ENCODE peak calls at places on chromosomes 2 and 18, in five cellular contexts. A is heart right ventricle, M is BJ, X is HCT116, W is GM12864. L is an unnamed sample.

GRCh38 chr18:24497052-24497754 is 36.8 kb downstream of the HRH4 start:
- DNase-seq in A (no peak), M (peak; percentile 63), X (no peak), W (no peak), L (no peak)

GRCh38 chr2:68365087-68365486 is at the start of gene PLEK:
- DNase-seq in A (peak; percentile 25), M (no peak), X (no peak), W (no peak), L (no peak)

GRCh38 chr2:222477962-222478608 is 53.7 kb downstream of the SGPP2 start:
- DNase-seq in A (no peak), M (no peak), X (no peak), W (no peak), L (no peak)

GRCh38 chr18:58829263-58829662 is 35.4 kb upstream of the ZNF532 start:
- DNase-seq in A (no peak), M (no peak), X (no peak), W (no peak), L (no peak)

GRCh38 chr2:166229678-166230023 is 101.8 kb upstream of the SCN1A start:
- DNase-seq in A (no peak), M (no peak), X (no peak), W (no peak), L (no peak)

GRCh38 chr2:30622452-30622851 is 175.4 kb downstream of the LCLAT1 start:
- DNase-seq in A (no peak), M (no peak), X (no peak), W (no peak), L (no peak)

GRCh38 chr2:204072443-204073324 is 136.1 kb downstream of the ICOS start:
- DNase-seq in A (no peak), M (no peak), X (peak; percentile 21), W (no peak), L (no peak)

GRCh38 chr2:236918513-236918912 is 167.2 kb upstream of the COPS8 start:
- DNase-seq in A (peak; percentile 29), M (no peak), X (no peak), W (no peak), L (no peak)

GRCh38 chr2:240806006-240806405 is 14.0 kb downstream of the KIF1A start:
- DNase-seq in A (no peak), M (no peak), X (no peak), W (no peak), L (no peak)

GRCh38 chr2:230411484-230412368 is 4.3 kb upstream of the SP100 start:
- DNase-seq in A (peak; percentile 64), M (no peak), X (no peak), W (peak; percentile 53), L (no peak)

GRCh38 chr2:191923652-191923997 is 76.7 kb upstream of the CAVIN2 start:
- DNase-seq in A (no peak), M (no peak), X (no peak), W (no peak), L (no peak)

GRCh38 chr2:192669505-192670082 is 474.9 kb upstream of the TMEFF2 start:
- DNase-seq in A (no peak), M (no peak), X (no peak), W (no peak), L (no peak)

GRCh38 chr18:48753741-48754140 is 197.0 kb downstream of the SMAD7 start:
- DNase-seq in A (no peak), M (no peak), X (no peak), W (no peak), L (no peak)

GRCh38 chr18:10546557-10547300 is 20.9 kb downstream of the NAPG start:
- DNase-seq in A (no peak), M (no peak), X (no peak), W (no peak), L (no peak)

GRCh38 chr2:65231121-65231520 is 3.5 kb downstream of the ACTR2 start:
- DNase-seq in A (no peak), M (no peak), X (no peak), W (no peak), L (no peak)

GRCh38 chr2:28751956-28752607 is 452 bp downstream of the PPP1CB start:
- DNase-seq in A (peak; percentile 25), M (no peak), X (no peak), W (no peak), L (no peak)

GRCh38 chr18:75472906-75473305 is 45.4 kb upstream of the SMIM21 start:
- DNase-seq in A (no peak), M (no peak), X (no peak), W (no peak), L (no peak)

GRCh38 chr2:229627728-229628127 is 86.6 kb downstream of the DNER start:
- DNase-seq in A (no peak), M (no peak), X (no peak), W (no peak), L (no peak)

GRCh38 chr18:75209952-75210261 is 690 bp upstream of the TSHZ1 start:
- DNase-seq in A (no peak), M (no peak), X (no peak), W (no peak), L (no peak)

GRCh38 chr2:65382323-65382722 is 50.1 kb downstream of the SPRED2 start:
- DNase-seq in A (no peak), M (no peak), X (no peak), W (no peak), L (no peak)

GRCh38 chr18:67232406-67232805 is 284.1 kb downstream of the DSEL start:
- DNase-seq in A (no peak), M (no peak), X (no peak), W (no peak), L (peak; percentile 36)

GRCh38 chr2:97808816-97809215 is 95.4 kb downstream of the ZAP70 start:
- DNase-seq in A (no peak), M (no peak), X (no peak), W (no peak), L (no peak)

GRCh38 chr2:122167561-122167960 is 412.1 kb downstream of the TSN start:
- DNase-seq in A (no peak), M (no peak), X (no peak), W (no peak), L (no peak)

GRCh38 chr2:62379576-62379975 is 126.4 kb downstream of the TMEM17 start:
- DNase-seq in A (no peak), M (no peak), X (no peak), W (no peak), L (no peak)

GRCh38 chr2:20561703-20562454 is 89.0 kb downstream of the HS1BP3 start:
- DNase-seq in A (no peak), M (peak; percentile 28), X (no peak), W (no peak), L (no peak)

GRCh38 chr2:48424866-48425265 is 105.1 kb upstream of the STON1 start:
- DNase-seq in A (no peak), M (no peak), X (no peak), W (no peak), L (no peak)

GRCh38 chr2:191863988-191864387 is 17.1 kb upstream of the CAVIN2 start:
- DNase-seq in A (no peak), M (no peak), X (no peak), W (no peak), L (no peak)

GRCh38 chr2:37325625-37326071 is 1.0 kb upstream of the PRKD3 start:
- DNase-seq in A (no peak), M (no peak), X (no peak), W (no peak), L (no peak)

GRCh38 chr2:239143858-239144712 is 256.7 kb downstream of the HDAC4 start:
- DNase-seq in A (no peak), M (no peak), X (peak; percentile 21), W (no peak), L (peak; percentile 15)

GRCh38 chr18:47226660-47227059 is 24.8 kb downstream of the SKOR2 start:
- DNase-seq in A (no peak), M (no peak), X (no peak), W (no peak), L (no peak)

GRCh38 chr2:189631849-189632248 is 29.4 kb upstream of the ASNSD1 start:
- DNase-seq in A (no peak), M (no peak), X (no peak), W (no peak), L (no peak)

GRCh38 chr2:9738718-9739496 is 104.4 kb upstream of the TAF1B start:
- DNase-seq in A (peak; percentile 58), M (no peak), X (no peak), W (no peak), L (no peak)

GRCh38 chr18:55522011-55522410 is 66.0 kb downstream of the TCF4 start:
- DNase-seq in A (no peak), M (no peak), X (no peak), W (peak; percentile 18), L (no peak)

GRCh38 chr18:46341989-46342525 is 237.9 kb downstream of the HAUS1 start:
- DNase-seq in A (no peak), M (no peak), X (no peak), W (no peak), L (no peak)

L was measured in AG09319.